ENCODE peak calls at places on chromosomes 6 and 20, in six cellular contexts. One of them, this sample, is unnamed.

GRCh38 chr20:37315293-37316110 is 26.0 kb downstream of the MANBAL start:
- DNase-seq in K562: no peak
- DNase-seq in choroid plexus epithelial cell: peak
- DNase-seq in lower lobe of right lung: no peak
- DNase-seq in right cardiac atrium: peak
- DNase-seq in prostate gland: no peak
- DNase-seq in this sample: no peak

GRCh38 chr6:137856138-137856898 is 10.7 kb upstream of the TNFAIP3 start:
- DNase-seq in prostate gland: no peak
- DNase-seq in K562: no peak
- DNase-seq in choroid plexus epithelial cell: no peak
- DNase-seq in right cardiac atrium: no peak
- DNase-seq in lower lobe of right lung: no peak
- DNase-seq in this sample: no peak

GRCh38 chr20:1718604-1719384 is 61.2 kb upstream of the SIRPG start:
- DNase-seq in choroid plexus epithelial cell: peak
- DNase-seq in right cardiac atrium: no peak
- DNase-seq in K562: no peak
- DNase-seq in lower lobe of right lung: no peak
- DNase-seq in prostate gland: no peak
- DNase-seq in this sample: peak

GRCh38 chr6:9437836-9438235 is 977.0 kb downstream of the TFAP2A start:
- DNase-seq in prostate gland: no peak
- DNase-seq in lower lobe of right lung: no peak
- DNase-seq in K562: no peak
- DNase-seq in choroid plexus epithelial cell: peak
- DNase-seq in right cardiac atrium: no peak
- DNase-seq in this sample: no peak

GRCh38 chr6:52253494-52253893 is 9.2 kb upstream of the IL17F start:
- DNase-seq in prostate gland: no peak
- DNase-seq in choroid plexus epithelial cell: no peak
- DNase-seq in right cardiac atrium: no peak
- DNase-seq in K562: no peak
- DNase-seq in lower lobe of right lung: no peak
- DNase-seq in this sample: no peak

GRCh38 chr6:13827038-13827437 is 12.7 kb upstream of the MCUR1 start:
- DNase-seq in choroid plexus epithelial cell: no peak
- DNase-seq in lower lobe of right lung: no peak
- DNase-seq in right cardiac atrium: no peak
- DNase-seq in prostate gland: no peak
- DNase-seq in K562: no peak
- DNase-seq in this sample: no peak

GRCh38 chr6:119171864-119172588 is 93.6 kb upstream of the FAM184A start:
- DNase-seq in prostate gland: no peak
- DNase-seq in right cardiac atrium: no peak
- DNase-seq in choroid plexus epithelial cell: no peak
- DNase-seq in K562: no peak
- DNase-seq in lower lobe of right lung: no peak
- DNase-seq in this sample: no peak

GRCh38 chr20:22675337-22675736 is 91.0 kb upstream of the FOXA2 start:
- DNase-seq in choroid plexus epithelial cell: no peak
- DNase-seq in K562: no peak
- DNase-seq in prostate gland: no peak
- DNase-seq in lower lobe of right lung: no peak
- DNase-seq in right cardiac atrium: no peak
- DNase-seq in this sample: no peak

GRCh38 chr6:11315743-11316437 is 83.4 kb upstream of the NEDD9 start:
- DNase-seq in prostate gland: peak
- DNase-seq in K562: no peak
- DNase-seq in choroid plexus epithelial cell: peak
- DNase-seq in right cardiac atrium: no peak
- DNase-seq in lower lobe of right lung: no peak
- DNase-seq in this sample: peak

GRCh38 chr6:87645080-87645479 is 55.1 kb downstream of the ORC3 start:
- DNase-seq in K562: no peak
- DNase-seq in lower lobe of right lung: no peak
- DNase-seq in choroid plexus epithelial cell: no peak
- DNase-seq in right cardiac atrium: no peak
- DNase-seq in prostate gland: no peak
- DNase-seq in this sample: no peak

GRCh38 chr6:25628471-25629201 is 23.4 kb upstream of the SCGN start:
- DNase-seq in choroid plexus epithelial cell: no peak
- DNase-seq in lower lobe of right lung: no peak
- DNase-seq in K562: no peak
- DNase-seq in prostate gland: no peak
- DNase-seq in right cardiac atrium: no peak
- DNase-seq in this sample: no peak

GRCh38 chr6:27144740-27145079 is 102.8 kb upstream of the PRSS16 start:
- DNase-seq in K562: no peak
- DNase-seq in choroid plexus epithelial cell: no peak
- DNase-seq in lower lobe of right lung: no peak
- DNase-seq in right cardiac atrium: no peak
- DNase-seq in prostate gland: no peak
- DNase-seq in this sample: no peak

GRCh38 chr6:138682722-138683521 is 90.6 kb upstream of the CCDC28A start:
- DNase-seq in right cardiac atrium: peak
- DNase-seq in K562: peak
- DNase-seq in prostate gland: no peak
- DNase-seq in lower lobe of right lung: no peak
- DNase-seq in choroid plexus epithelial cell: peak
- DNase-seq in this sample: no peak

GRCh38 chr6:83417880-83418663 is 12.8 kb downstream of the ME1 start:
- DNase-seq in lower lobe of right lung: no peak
- DNase-seq in choroid plexus epithelial cell: peak
- DNase-seq in K562: peak
- DNase-seq in right cardiac atrium: no peak
- DNase-seq in prostate gland: no peak
- DNase-seq in this sample: peak

GRCh38 chr6:28160233-28160632 is 18.6 kb downstream of the ZKSCAN8 start:
- DNase-seq in choroid plexus epithelial cell: no peak
- DNase-seq in lower lobe of right lung: no peak
- DNase-seq in K562: no peak
- DNase-seq in prostate gland: no peak
- DNase-seq in right cardiac atrium: no peak
- DNase-seq in this sample: no peak

GRCh38 chr6:107154131-107154906 is 39.0 kb upstream of the BEND3 start:
- DNase-seq in prostate gland: no peak
- DNase-seq in right cardiac atrium: no peak
- DNase-seq in K562: peak
- DNase-seq in lower lobe of right lung: peak
- DNase-seq in choroid plexus epithelial cell: no peak
- DNase-seq in this sample: no peak

GRCh38 chr6:106547961-106548453 is 81.3 kb downstream of the RTN4IP1 start:
- DNase-seq in choroid plexus epithelial cell: peak
- DNase-seq in lower lobe of right lung: no peak
- DNase-seq in prostate gland: peak
- DNase-seq in right cardiac atrium: no peak
- DNase-seq in K562: peak
- DNase-seq in this sample: peak

GRCh38 chr6:30955367-30956042 is 14.7 kb downstream of the MUCL3 start:
- DNase-seq in lower lobe of right lung: peak
- DNase-seq in K562: peak
- DNase-seq in right cardiac atrium: peak
- DNase-seq in prostate gland: no peak
- DNase-seq in choroid plexus epithelial cell: peak
- DNase-seq in this sample: no peak

GRCh38 chr20:57748601-57749130 is 38.9 kb upstream of the PMEPA1 start:
- DNase-seq in K562: no peak
- DNase-seq in choroid plexus epithelial cell: peak
- DNase-seq in right cardiac atrium: peak
- DNase-seq in lower lobe of right lung: peak
- DNase-seq in prostate gland: peak
- DNase-seq in this sample: peak

GRCh38 chr6:33280539-33280938 is 3.6 kb downstream of the B3GALT4 start:
- DNase-seq in right cardiac atrium: no peak
- DNase-seq in prostate gland: no peak
- DNase-seq in K562: no peak
- DNase-seq in lower lobe of right lung: no peak
- DNase-seq in choroid plexus epithelial cell: no peak
- DNase-seq in this sample: no peak

GRCh38 chr20:13291167-13291566 is 70.1 kb downstream of the ISM1 start:
- DNase-seq in K562: no peak
- DNase-seq in prostate gland: no peak
- DNase-seq in lower lobe of right lung: no peak
- DNase-seq in right cardiac atrium: no peak
- DNase-seq in choroid plexus epithelial cell: no peak
- DNase-seq in this sample: no peak

GRCh38 chr6:40706222-40706621 is 119.1 kb upstream of the LRFN2 start:
- DNase-seq in right cardiac atrium: no peak
- DNase-seq in lower lobe of right lung: no peak
- DNase-seq in choroid plexus epithelial cell: no peak
- DNase-seq in K562: no peak
- DNase-seq in prostate gland: no peak
- DNase-seq in this sample: no peak

GRCh38 chr6:138231399-138231886 is 13.2 kb upstream of the PBOV1 start:
- DNase-seq in choroid plexus epithelial cell: no peak
- DNase-seq in lower lobe of right lung: no peak
- DNase-seq in right cardiac atrium: no peak
- DNase-seq in prostate gland: peak
- DNase-seq in K562: no peak
- DNase-seq in this sample: no peak

GRCh38 chr20:8117636-8118413 is 14.2 kb upstream of the PLCB1 start:
- DNase-seq in choroid plexus epithelial cell: no peak
- DNase-seq in prostate gland: no peak
- DNase-seq in right cardiac atrium: no peak
- DNase-seq in K562: no peak
- DNase-seq in lower lobe of right lung: no peak
- DNase-seq in this sample: no peak

GRCh38 chr6:97669191-97669651 is 386.2 kb upstream of the MMS22L start:
- DNase-seq in right cardiac atrium: peak
- DNase-seq in K562: no peak
- DNase-seq in lower lobe of right lung: no peak
- DNase-seq in choroid plexus epithelial cell: peak
- DNase-seq in prostate gland: no peak
- DNase-seq in this sample: no peak

GRCh38 chr6:167851349-167851952 is 24.7 kb downstream of the AFDN start:
- DNase-seq in right cardiac atrium: no peak
- DNase-seq in lower lobe of right lung: no peak
- DNase-seq in prostate gland: no peak
- DNase-seq in choroid plexus epithelial cell: no peak
- DNase-seq in K562: no peak
- DNase-seq in this sample: no peak
- H3K4me3 ChIP-seq in right cardiac atrium: no peak
- H3K4me3 ChIP-seq in lower lobe of right lung: no peak
- H3K4me3 ChIP-seq in prostate gland: no peak
- H3K4me3 ChIP-seq in choroid plexus epithelial cell: no peak
- H3K4me3 ChIP-seq in K562: no peak
- H3K4me3 ChIP-seq in this sample: no peak

GRCh38 chr20:64257107-64257757 is 1.7 kb downstream of the PCMTD2 start:
- DNase-seq in K562: no peak
- DNase-seq in choroid plexus epithelial cell: no peak
- DNase-seq in right cardiac atrium: no peak
- DNase-seq in prostate gland: no peak
- DNase-seq in lower lobe of right lung: no peak
- DNase-seq in this sample: no peak
- H3K4me3 ChIP-seq in K562: peak
- H3K4me3 ChIP-seq in choroid plexus epithelial cell: no peak
- H3K4me3 ChIP-seq in right cardiac atrium: peak
- H3K4me3 ChIP-seq in prostate gland: no peak
- H3K4me3 ChIP-seq in lower lobe of right lung: peak
- H3K4me3 ChIP-seq in this sample: no peak

DNA sequence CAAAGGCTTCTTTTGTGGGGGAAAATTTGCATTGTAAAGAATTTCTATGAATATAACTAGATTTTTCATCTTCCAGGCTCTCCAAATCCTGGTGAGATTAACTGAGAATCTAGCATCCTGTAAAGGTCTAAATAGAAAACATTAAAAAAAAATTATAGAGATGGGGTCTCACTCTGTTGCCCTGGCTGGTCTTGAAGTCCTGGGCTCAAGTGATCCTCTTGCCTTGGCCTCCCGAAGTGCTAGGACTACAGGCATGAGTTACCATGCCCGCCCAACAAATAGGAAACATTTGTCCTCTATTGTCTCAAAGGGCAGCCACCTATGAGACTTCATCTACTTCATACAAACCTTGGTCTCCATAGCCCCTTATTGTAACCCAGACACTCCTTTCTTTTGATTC is 25.2 kb upstream of the NCOA3 start:
- DNase-seq in lower lobe of right lung: no peak
- DNase-seq in right cardiac atrium: no peak
- DNase-seq in choroid plexus epithelial cell: no peak
- DNase-seq in K562: no peak
- DNase-seq in prostate gland: no peak
- DNase-seq in this sample: no peak
- H3K4me3 ChIP-seq in lower lobe of right lung: no peak
- H3K4me3 ChIP-seq in right cardiac atrium: no peak
- H3K4me3 ChIP-seq in choroid plexus epithelial cell: no peak
- H3K4me3 ChIP-seq in K562: no peak
- H3K4me3 ChIP-seq in prostate gland: no peak
- H3K4me3 ChIP-seq in this sample: no peak

GRCh38 chr6:16749516-16750485 is 11.5 kb downstream of the ATXN1 start:
- DNase-seq in choroid plexus epithelial cell: no peak
- DNase-seq in K562: no peak
- DNase-seq in right cardiac atrium: no peak
- DNase-seq in prostate gland: no peak
- DNase-seq in lower lobe of right lung: no peak
- DNase-seq in this sample: no peak

GRCh38 chr6:16754274-16754673 is 7.0 kb downstream of the ATXN1 start:
- DNase-seq in prostate gland: no peak
- DNase-seq in right cardiac atrium: no peak
- DNase-seq in choroid plexus epithelial cell: no peak
- DNase-seq in lower lobe of right lung: no peak
- DNase-seq in K562: no peak
- DNase-seq in this sample: no peak

GRCh38 chr6:16750566-16750965 is 10.7 kb downstream of the ATXN1 start:
- DNase-seq in choroid plexus epithelial cell: no peak
- DNase-seq in lower lobe of right lung: no peak
- DNase-seq in right cardiac atrium: no peak
- DNase-seq in prostate gland: no peak
- DNase-seq in K562: no peak
- DNase-seq in this sample: no peak

GRCh38 chr6:16752206-16752867 is 8.9 kb downstream of the ATXN1 start:
- DNase-seq in choroid plexus epithelial cell: peak
- DNase-seq in lower lobe of right lung: no peak
- DNase-seq in K562: no peak
- DNase-seq in prostate gland: no peak
- DNase-seq in right cardiac atrium: no peak
- DNase-seq in this sample: peak

DNA sequence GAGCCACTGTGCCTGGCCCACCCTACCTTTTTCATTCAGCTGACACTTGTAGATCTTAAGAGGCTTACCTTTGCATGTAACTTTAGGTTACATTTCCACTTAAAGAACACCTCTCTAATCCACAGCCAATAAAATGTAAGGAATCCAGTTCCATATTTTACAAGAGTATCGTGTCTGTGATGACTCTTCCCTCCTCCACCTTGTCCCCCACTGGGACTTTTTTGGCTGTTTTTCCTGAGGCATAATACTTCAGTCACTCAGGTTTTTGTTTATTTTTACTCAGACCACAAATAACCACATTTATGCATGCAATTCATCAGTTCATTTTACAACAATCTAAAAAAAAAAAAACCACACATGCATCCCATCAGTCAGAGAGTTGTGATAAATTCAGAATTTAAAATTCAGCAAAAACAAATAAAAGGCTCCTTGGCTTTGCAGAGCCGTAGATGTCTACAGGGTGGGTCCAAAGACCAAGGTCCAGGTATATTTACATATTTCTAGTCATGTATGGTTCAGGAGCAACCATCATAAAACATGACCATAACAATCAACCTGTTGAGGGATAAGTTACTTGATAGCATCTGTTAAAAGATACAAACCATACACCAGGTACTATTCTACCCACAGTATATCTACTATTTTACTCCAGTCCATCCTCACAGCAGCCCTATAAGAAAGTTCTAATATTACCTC is 9.9 kb downstream of the ATXN1 start:
- DNase-seq in right cardiac atrium: no peak
- DNase-seq in K562: no peak
- DNase-seq in prostate gland: no peak
- DNase-seq in lower lobe of right lung: no peak
- DNase-seq in choroid plexus epithelial cell: peak
- DNase-seq in this sample: no peak
- H3K4me3 ChIP-seq in right cardiac atrium: no peak
- H3K4me3 ChIP-seq in K562: no peak
- H3K4me3 ChIP-seq in prostate gland: no peak
- H3K4me3 ChIP-seq in lower lobe of right lung: no peak
- H3K4me3 ChIP-seq in choroid plexus epithelial cell: no peak
- H3K4me3 ChIP-seq in this sample: no peak

This sample was measured in skeletal muscle cell.